ENCODE peak calls at places on chromosome 15, in four cellular contexts. T is iPS-NIHi11, I is lower lobe of right lung, A is EL. Q is an unnamed sample.

GRCh38 chr15:90690585-90690984 is 26.6 kb upstream of the BLM start:
- DNase-seq in A (no peak), I (no peak), T (no peak), Q (no peak)

GRCh38 chr15:58015565-58015964 is 49.9 kb downstream of the ALDH1A2 start:
- DNase-seq in A (peak), I (no peak), T (no peak), Q (no peak)

GRCh38 chr15:42457445-42458442 is 33.2 kb downstream of the ZNF106 start:
- DNase-seq in A (peak), T (peak), I (peak), Q (peak)

GRCh38 chr15:101062063-101062462 is 142.9 kb downstream of the LRRK1 start:
- DNase-seq in A (no peak), I (no peak), T (no peak), Q (peak)

GRCh38 chr15:67915374-67916050 is 75.7 kb upstream of the RNU6-1 start:
- DNase-seq in T (peak), I (peak), A (no peak), Q (no peak)

GRCh38 chr15:33279613-33280205 is 31.1 kb upstream of the RYR3 start:
- DNase-seq in A (peak), I (no peak), T (no peak), Q (no peak)

GRCh38 chr15:68055224-68055705 is 1.1 kb downstream of the PIAS1 start:
- DNase-seq in A (peak), I (no peak), T (no peak), Q (no peak)

GRCh38 chr15:42575188-42576039 is at the start of gene STARD9:
- DNase-seq in T (peak), I (peak), A (peak), Q (peak)

GRCh38 chr15:52013151-52013791 is 5.7 kb upstream of the MAPK6 start:
- DNase-seq in I (no peak), A (peak), T (no peak), Q (no peak)

GRCh38 chr15:82849556-82850241 is 40.3 kb downstream of the WHAMM start:
- DNase-seq in I (peak), T (peak), A (peak), Q (peak)

GRCh38 chr15:76058714-76059319 is 968 bp upstream of the TMEM266 start:
- DNase-seq in I (no peak), A (peak), T (no peak), Q (peak)

GRCh38 chr15:74312445-74313007 is 54.9 kb downstream of the CYP11A1 start:
- DNase-seq in T (no peak), I (no peak), A (no peak), Q (no peak)

GRCh38 chr15:49831206-49831965 is 210.5 kb downstream of the DTWD1 start:
- DNase-seq in I (no peak), A (peak), T (no peak), Q (no peak)

GRCh38 chr15:49235446-49236207 is 65.6 kb downstream of the GALK2 start:
- DNase-seq in I (no peak), A (peak), T (peak), Q (peak)

GRCh38 chr15:67104453-67104852 is 39.1 kb downstream of the SMAD3 start:
- DNase-seq in T (no peak), I (no peak), A (no peak), Q (no peak)

GRCh38 chr15:90463381-90463780 is 66.3 kb upstream of the CRTC3 start:
- DNase-seq in A (peak), T (no peak), I (no peak), Q (no peak)

GRCh38 chr15:58019503-58020376 is 45.8 kb downstream of the ALDH1A2 start:
- DNase-seq in T (no peak), I (no peak), A (peak), Q (no peak)

Q was measured in H9.